ENCODE peak calls at places on chromosomes 5 and 9, in five cellular contexts. N is GM06990; W is uterus; P is activated CD8-positive, alpha-beta memory T cell treated with anti-CD3 and anti-CD28 coated beads, Interleukin-2, amount 50 U/mL, for 48 hours; U is tibial nerve. Q is an unnamed sample.

GRCh38 chr5:154944716-154945115 is 3.8 kb downstream of the MRPL22 start:
- DNase-seq in N (no peak), W (no peak), P (no peak), U (no peak), Q (no peak)

GRCh38 chr5:73727470-73727869 is 101.5 kb downstream of the ARHGEF28 start:
- DNase-seq in N (no peak), W (no peak), P (no peak), U (no peak), Q (no peak)

GRCh38 chr9:136511670-136512592 is 29.1 kb upstream of the SEC16A start:
- DNase-seq in N (no peak), W (peak), P (no peak), U (peak), Q (no peak)

GRCh38 chr5:154541553-154541952 is 63.5 kb upstream of the HAND1 start:
- DNase-seq in N (no peak), W (no peak), P (no peak), U (no peak), Q (no peak)

GRCh38 chr5:91306497-91306896 is 76.6 kb downstream of the ARRDC3 start:
- DNase-seq in N (no peak), W (no peak), P (no peak), U (no peak), Q (no peak)

GRCh38 chr5:110514030-110514429 is 212.4 kb downstream of the TMEM232 start:
- DNase-seq in N (no peak), W (no peak), P (no peak), U (no peak), Q (no peak)

GRCh38 chr5:117738571-117738970 is 1163.9 kb upstream of the SEMA6A start:
- DNase-seq in N (no peak), W (no peak), P (no peak), U (no peak), Q (no peak)

GRCh38 chr9:84315278-84315877 is 25.2 kb downstream of the SLC28A3 start:
- DNase-seq in N (no peak), W (peak), P (peak), U (peak), Q (no peak)

GRCh38 chr9:104263942-104264341 is 169.8 kb downstream of the SMC2 start:
- DNase-seq in N (no peak), W (no peak), P (no peak), U (no peak), Q (no peak)

GRCh38 chr9:33130961-33131360 is 36.2 kb downstream of the B4GALT1 start:
- DNase-seq in N (no peak), W (no peak), P (no peak), U (no peak), Q (no peak)

GRCh38 chr9:72949918-72950325 is 2.9 kb downstream of the ALDH1A1 start:
- DNase-seq in N (no peak), W (no peak), P (no peak), U (no peak), Q (no peak)

GRCh38 chr9:14251146-14252071 is 62.5 kb downstream of the NFIB start:
- DNase-seq in N (no peak), W (peak), P (no peak), U (peak), Q (no peak)

GRCh38 chr9:121292051-121292450 is 24.1 kb downstream of the GSN start:
- DNase-seq in N (no peak), W (no peak), P (no peak), U (no peak), Q (no peak)

GRCh38 chr5:145587308-145588071 is 247.7 kb downstream of the PRELID2 start:
- DNase-seq in N (no peak), W (no peak), P (no peak), U (no peak), Q (no peak)

Q was measured in keratinocyte.